ENCODE peak calls at places on chromosomes 5 and 9, in five cellular contexts. U is amygdala; G is RPMI7951; J is fibroblast of lung; H is stimulated activated CD8-positive, alpha-beta memory T cell treated with anti-CD3 and anti-CD28 coated beads, Interleukin-12 subunit alpha, Interleukin-12 subunit beta, amount 100 ng/mL, for 1 hour. W is an unnamed sample.

GRCh38 chr9:129889936-129890717 is 54.9 kb downstream of the USP20 start:
- DNase-seq in J (no peak), G (no peak), H (peak), U (no peak), W (no peak)

GRCh38 chr5:77192444-77193050 is 17.9 kb upstream of the PDE8B start:
- DNase-seq in G (no peak), J (no peak), H (no peak), U (no peak), W (no peak)

GRCh38 chr9:16352232-16352631 is 518.2 kb downstream of the BNC2 start:
- DNase-seq in H (no peak), J (no peak), U (no peak), G (no peak), W (no peak)

GRCh38 chr9:99059074-99059894 is 45.6 kb upstream of the TGFBR1 start:
- DNase-seq in U (no peak), J (no peak), H (no peak), G (peak), W (no peak)

GRCh38 chr9:126327016-126327749 is 554 bp downstream of the MVB12B start:
- DNase-seq in J (no peak), G (no peak), H (no peak), U (no peak), W (no peak)

GRCh38 chr5:107129051-107129450 is 541.7 kb downstream of the EFNA5 start:
- DNase-seq in H (no peak), J (peak), U (no peak), G (no peak), W (peak)

GRCh38 chr5:107331312-107331711 is 339.4 kb downstream of the EFNA5 start:
- DNase-seq in J (no peak), U (no peak), H (no peak), G (no peak), W (no peak)

GRCh38 chr5:75051217-75051751 is 1.1 kb downstream of the GCNT4 start:
- DNase-seq in U (no peak), H (no peak), G (no peak), J (no peak), W (no peak)

GRCh38 chr9:20664501-20664900 is 19.6 kb upstream of the FOCAD start:
- DNase-seq in H (no peak), J (no peak), G (no peak), U (no peak), W (no peak)

GRCh38 chr9:95783426-95783975 is 92.0 kb upstream of the ERCC6L2 start:
- DNase-seq in J (peak), U (no peak), H (no peak), G (peak), W (peak)